ENCODE peak calls at places on chromosomes 1 and 21, in seven cellular contexts. V, P, B, L, W, Z and H are unnamed samples.

GRCh38 chr1:236287757-236288619 is 6.2 kb upstream of the ERO1B start:
- DNase-seq in V (no peak), P (peak), B (no peak), L (no peak), W (peak), Z (no peak), H (peak)

GRCh38 chr1:33710989-33711388 is 152.9 kb upstream of the HMGB4 start:
- DNase-seq in V (no peak), P (no peak), B (peak), L (no peak), W (no peak), Z (no peak), H (no peak)

GRCh38 chr1:4447778-4448360 is 206.5 kb upstream of the AJAP1 start:
- DNase-seq in V (no peak), P (no peak), B (no peak), L (no peak), W (no peak), Z (no peak), H (no peak)

GRCh38 chr1:168136709-168137514 is at the start of gene GPR161:
- DNase-seq in V (no peak), P (peak), B (peak), L (no peak), W (peak), Z (peak), H (no peak)

GRCh38 chr1:160779662-160780397 is 16.1 kb upstream of the LY9 start:
- DNase-seq in V (peak), P (peak), B (no peak), L (no peak), W (peak), Z (no peak), H (no peak)

GRCh38 chr1:152811050-152811449 is 721 bp upstream of the LCE1B start:
- DNase-seq in V (no peak), P (no peak), B (no peak), L (no peak), W (no peak), Z (no peak), H (no peak)

GRCh38 chr1:231981675-231982074 is 355.1 kb downstream of the DISC1 start:
- DNase-seq in V (no peak), P (no peak), B (no peak), L (no peak), W (no peak), Z (no peak), H (no peak)

GRCh38 chr1:198794498-198794897 is 155.7 kb downstream of the PTPRC start:
- DNase-seq in V (no peak), P (no peak), B (no peak), L (no peak), W (no peak), Z (no peak), H (no peak)

GRCh38 chr21:45410151-45410864 is 5.3 kb downstream of the COL18A1 start:
- DNase-seq in V (no peak), P (no peak), B (no peak), L (no peak), W (no peak), Z (no peak), H (no peak)

GRCh38 chr1:223712856-223713494 is 636 bp downstream of the CAPN2 start:
- DNase-seq in V (no peak), P (no peak), B (peak), L (peak), W (no peak), Z (peak), H (no peak)

GRCh38 chr1:77143529-77144121 is 75.6 kb downstream of the PIGK start:
- DNase-seq in V (no peak), P (peak), B (no peak), L (no peak), W (no peak), Z (no peak), H (no peak)

GRCh38 chr1:200248541-200248940 is 161.3 kb downstream of the ZNF281 start:
- DNase-seq in V (no peak), P (no peak), B (no peak), L (no peak), W (no peak), Z (no peak), H (no peak)

GRCh38 chr1:84742653-84743052 is 52.4 kb upstream of the SSX2IP start:
- DNase-seq in V (no peak), P (no peak), B (no peak), L (no peak), W (no peak), Z (no peak), H (no peak)

GRCh38 chr1:28756846-28757245 is 20.1 kb downstream of the YTHDF2 start:
- DNase-seq in V (no peak), P (no peak), B (no peak), L (no peak), W (no peak), Z (no peak), H (no peak)

GRCh38 chr1:214380418-214380817 is 99.5 kb downstream of the SMYD2 start:
- DNase-seq in V (no peak), P (peak), B (no peak), L (no peak), W (no peak), Z (no peak), H (no peak)

GRCh38 chr1:85584264-85584781 is 3.8 kb downstream of the CCN1 start:
- DNase-seq in V (no peak), P (peak), B (no peak), L (no peak), W (no peak), Z (no peak), H (no peak)

GRCh38 chr1:210446479-210446878 is 117.8 kb downstream of the HHAT start:
- DNase-seq in V (peak), P (peak), B (no peak), L (peak), W (no peak), Z (peak), H (no peak)

GRCh38 chr1:248710305-248710900 is 7.8 kb upstream of the OR14I1 start:
- DNase-seq in V (no peak), P (no peak), B (no peak), L (no peak), W (no peak), Z (no peak), H (no peak)

GRCh38 chr1:29642519-29642918 is 406.2 kb downstream of the PTPRU start:
- DNase-seq in V (no peak), P (no peak), B (no peak), L (no peak), W (no peak), Z (no peak), H (no peak)

GRCh38 chr1:76267631-76268030 is 193.1 kb downstream of the ST6GALNAC3 start:
- DNase-seq in V (no peak), P (no peak), B (no peak), L (no peak), W (no peak), Z (peak), H (no peak)

GRCh38 chr1:89525169-89525855 is 683 bp downstream of the LRRC8B start:
- DNase-seq in V (no peak), P (peak), B (peak), L (peak), W (peak), Z (peak), H (no peak)

GRCh38 chr1:38941093-38941492 is 537 bp downstream of the RHBDL2 start:
- DNase-seq in V (no peak), P (no peak), B (no peak), L (no peak), W (no peak), Z (no peak), H (no peak)

GRCh38 chr21:38820471-38821239 is 14.9 kb downstream of the ETS2 start:
- DNase-seq in V (no peak), P (no peak), B (peak), L (no peak), W (no peak), Z (no peak), H (no peak)

GRCh38 chr1:111990878-111991760 is 1.7 kb upstream of the KCND3 start:
- DNase-seq in V (no peak), P (peak), B (peak), L (no peak), W (peak), Z (no peak), H (peak)

GRCh38 chr1:228037401-228038386 is 30.9 kb downstream of the WNT3A start:
- DNase-seq in V (peak), P (peak), B (peak), L (peak), W (peak), Z (no peak), H (no peak)

GRCh38 chr1:150061632-150062101 is 5.9 kb upstream of the VPS45 start:
- DNase-seq in V (no peak), P (peak), B (no peak), L (no peak), W (no peak), Z (no peak), H (no peak)

GRCh38 chr1:206655471-206655882 is 20.1 kb downstream of the DYRK3 start:
- DNase-seq in V (no peak), P (no peak), B (no peak), L (no peak), W (no peak), Z (no peak), H (no peak)

GRCh38 chr21:26365849-26366248 is 195.3 kb upstream of the APP start:
- DNase-seq in V (no peak), P (no peak), B (no peak), L (no peak), W (no peak), Z (no peak), H (no peak)

GRCh38 chr1:224434447-224435317 is at the start of gene WDR26:
- DNase-seq in V (peak), P (peak), B (peak), L (peak), W (peak), Z (peak), H (peak)